ENCODE peak calls at places on chromosomes 1 and 21, in ten cellular contexts. One of them, this sample, is unnamed.

GRCh38 chr1:177770096-177770495 is 199.8 kb downstream of the SEC16B start:
- DNase-seq in skeletal muscle cell: no peak
- DNase-seq in activated T-cell treated with anti-CD3 and anti-CD28 coated beads, Interleukin-2, amount 50 U/mL, for 1 hour: no peak
- DNase-seq in tibial artery: no peak
- DNase-seq in lower lobe of right lung: no peak
- DNase-seq in GM23338: no peak
- DNase-seq in hepatic stellate cell: no peak
- DNase-seq in WTC11: no peak
- DNase-seq in activated CD4-positive, alpha-beta T cell treated with anti-CD3 and anti-CD28 coated beads, Interleukin-2, amount 50 U/mL, for 48 hours: no peak
- DNase-seq in hepatocyte: no peak
- DNase-seq in this sample: no peak

GRCh38 chr1:210728437-210729149 is 399.9 kb downstream of the HHAT start:
- DNase-seq in WTC11: no peak
- DNase-seq in lower lobe of right lung: no peak
- DNase-seq in skeletal muscle cell: no peak
- DNase-seq in activated T-cell treated with anti-CD3 and anti-CD28 coated beads, Interleukin-2, amount 50 U/mL, for 1 hour: no peak
- DNase-seq in tibial artery: no peak
- DNase-seq in GM23338: no peak
- DNase-seq in hepatocyte: no peak
- DNase-seq in activated CD4-positive, alpha-beta T cell treated with anti-CD3 and anti-CD28 coated beads, Interleukin-2, amount 50 U/mL, for 48 hours: no peak
- DNase-seq in hepatic stellate cell: no peak
- DNase-seq in this sample: no peak

GRCh38 chr1:13583592-13583963 is at the start of gene PDPN:
- DNase-seq in tibial artery: peak; percentile 43
- DNase-seq in activated CD4-positive, alpha-beta T cell treated with anti-CD3 and anti-CD28 coated beads, Interleukin-2, amount 50 U/mL, for 48 hours: no peak
- DNase-seq in activated T-cell treated with anti-CD3 and anti-CD28 coated beads, Interleukin-2, amount 50 U/mL, for 1 hour: no peak
- DNase-seq in hepatocyte: peak; percentile 81
- DNase-seq in hepatic stellate cell: no peak
- DNase-seq in skeletal muscle cell: no peak
- DNase-seq in WTC11: peak; percentile 82
- DNase-seq in lower lobe of right lung: no peak
- DNase-seq in GM23338: peak; percentile 89
- DNase-seq in this sample: no peak

GRCh38 chr1:46539968-46540367 is 11.5 kb downstream of the KNCN start:
- DNase-seq in activated T-cell treated with anti-CD3 and anti-CD28 coated beads, Interleukin-2, amount 50 U/mL, for 1 hour: no peak
- DNase-seq in WTC11: no peak
- DNase-seq in GM23338: no peak
- DNase-seq in hepatocyte: no peak
- DNase-seq in tibial artery: no peak
- DNase-seq in activated CD4-positive, alpha-beta T cell treated with anti-CD3 and anti-CD28 coated beads, Interleukin-2, amount 50 U/mL, for 48 hours: no peak
- DNase-seq in hepatic stellate cell: peak; percentile 88
- DNase-seq in skeletal muscle cell: peak; percentile 36
- DNase-seq in lower lobe of right lung: no peak
- DNase-seq in this sample: no peak

GRCh38 chr1:59360170-59360569 is 63.3 kb downstream of the FGGY start:
- DNase-seq in lower lobe of right lung: no peak
- DNase-seq in activated T-cell treated with anti-CD3 and anti-CD28 coated beads, Interleukin-2, amount 50 U/mL, for 1 hour: no peak
- DNase-seq in activated CD4-positive, alpha-beta T cell treated with anti-CD3 and anti-CD28 coated beads, Interleukin-2, amount 50 U/mL, for 48 hours: no peak
- DNase-seq in hepatocyte: no peak
- DNase-seq in skeletal muscle cell: no peak
- DNase-seq in WTC11: no peak
- DNase-seq in tibial artery: no peak
- DNase-seq in GM23338: no peak
- DNase-seq in hepatic stellate cell: peak; percentile 41
- DNase-seq in this sample: no peak

GRCh38 chr1:93519196-93519825 is 71.4 kb downstream of the FNBP1L start:
- DNase-seq in hepatocyte: no peak
- DNase-seq in tibial artery: no peak
- DNase-seq in skeletal muscle cell: no peak
- DNase-seq in hepatic stellate cell: no peak
- DNase-seq in WTC11: no peak
- DNase-seq in lower lobe of right lung: no peak
- DNase-seq in GM23338: no peak
- DNase-seq in activated CD4-positive, alpha-beta T cell treated with anti-CD3 and anti-CD28 coated beads, Interleukin-2, amount 50 U/mL, for 48 hours: no peak
- DNase-seq in activated T-cell treated with anti-CD3 and anti-CD28 coated beads, Interleukin-2, amount 50 U/mL, for 1 hour: no peak
- DNase-seq in this sample: no peak

GRCh38 chr1:93605026-93605425 is 76.6 kb downstream of the BCAR3 start:
- DNase-seq in tibial artery: no peak
- DNase-seq in GM23338: no peak
- DNase-seq in WTC11: no peak
- DNase-seq in activated T-cell treated with anti-CD3 and anti-CD28 coated beads, Interleukin-2, amount 50 U/mL, for 1 hour: no peak
- DNase-seq in skeletal muscle cell: no peak
- DNase-seq in hepatocyte: no peak
- DNase-seq in hepatic stellate cell: no peak
- DNase-seq in activated CD4-positive, alpha-beta T cell treated with anti-CD3 and anti-CD28 coated beads, Interleukin-2, amount 50 U/mL, for 48 hours: no peak
- DNase-seq in lower lobe of right lung: no peak
- DNase-seq in this sample: no peak

GRCh38 chr1:36115200-36115669 is 9.8 kb downstream of the COL8A2 start:
- DNase-seq in tibial artery: peak; percentile 47
- DNase-seq in hepatocyte: peak; percentile 58
- DNase-seq in WTC11: no peak
- DNase-seq in GM23338: no peak
- DNase-seq in hepatic stellate cell: no peak
- DNase-seq in skeletal muscle cell: no peak
- DNase-seq in activated T-cell treated with anti-CD3 and anti-CD28 coated beads, Interleukin-2, amount 50 U/mL, for 1 hour: no peak
- DNase-seq in lower lobe of right lung: no peak
- DNase-seq in activated CD4-positive, alpha-beta T cell treated with anti-CD3 and anti-CD28 coated beads, Interleukin-2, amount 50 U/mL, for 48 hours: no peak
- DNase-seq in this sample: no peak

GRCh38 chr1:220879090-220879508 is at the start of gene HLX:
- DNase-seq in WTC11: peak; percentile 60
- DNase-seq in hepatic stellate cell: peak; percentile 100
- DNase-seq in activated T-cell treated with anti-CD3 and anti-CD28 coated beads, Interleukin-2, amount 50 U/mL, for 1 hour: no peak
- DNase-seq in lower lobe of right lung: peak; percentile 91
- DNase-seq in activated CD4-positive, alpha-beta T cell treated with anti-CD3 and anti-CD28 coated beads, Interleukin-2, amount 50 U/mL, for 48 hours: peak; percentile 35
- DNase-seq in GM23338: peak; percentile 80
- DNase-seq in skeletal muscle cell: peak; percentile 90
- DNase-seq in hepatocyte: peak; percentile 59
- DNase-seq in tibial artery: peak; percentile 94
- DNase-seq in this sample: no peak

GRCh38 chr21:38787461-38788274 is 18.1 kb upstream of the ETS2 start:
- DNase-seq in GM23338: peak; percentile 37
- DNase-seq in hepatocyte: peak; percentile 92
- DNase-seq in hepatic stellate cell: no peak
- DNase-seq in activated CD4-positive, alpha-beta T cell treated with anti-CD3 and anti-CD28 coated beads, Interleukin-2, amount 50 U/mL, for 48 hours: peak; percentile 23
- DNase-seq in WTC11: no peak
- DNase-seq in skeletal muscle cell: peak; percentile 60
- DNase-seq in activated T-cell treated with anti-CD3 and anti-CD28 coated beads, Interleukin-2, amount 50 U/mL, for 1 hour: no peak
- DNase-seq in lower lobe of right lung: no peak
- DNase-seq in tibial artery: no peak
- DNase-seq in this sample: peak; percentile 99

GRCh38 chr1:76059461-76059860 is 15.1 kb upstream of the ST6GALNAC3 start:
- DNase-seq in WTC11: no peak
- DNase-seq in lower lobe of right lung: no peak
- DNase-seq in skeletal muscle cell: no peak
- DNase-seq in hepatic stellate cell: no peak
- DNase-seq in activated CD4-positive, alpha-beta T cell treated with anti-CD3 and anti-CD28 coated beads, Interleukin-2, amount 50 U/mL, for 48 hours: no peak
- DNase-seq in GM23338: no peak
- DNase-seq in tibial artery: no peak
- DNase-seq in hepatocyte: no peak
- DNase-seq in activated T-cell treated with anti-CD3 and anti-CD28 coated beads, Interleukin-2, amount 50 U/mL, for 1 hour: no peak
- DNase-seq in this sample: peak; percentile 35

GRCh38 chr1:31727849-31728248 is 24.0 kb upstream of the COL16A1 start:
- DNase-seq in skeletal muscle cell: no peak
- DNase-seq in hepatocyte: no peak
- DNase-seq in tibial artery: no peak
- DNase-seq in GM23338: no peak
- DNase-seq in activated T-cell treated with anti-CD3 and anti-CD28 coated beads, Interleukin-2, amount 50 U/mL, for 1 hour: no peak
- DNase-seq in hepatic stellate cell: no peak
- DNase-seq in lower lobe of right lung: no peak
- DNase-seq in activated CD4-positive, alpha-beta T cell treated with anti-CD3 and anti-CD28 coated beads, Interleukin-2, amount 50 U/mL, for 48 hours: no peak
- DNase-seq in WTC11: no peak
- DNase-seq in this sample: no peak

GRCh38 chr21:38768385-38769071 is 37.2 kb upstream of the ETS2 start:
- DNase-seq in lower lobe of right lung: no peak
- DNase-seq in activated CD4-positive, alpha-beta T cell treated with anti-CD3 and anti-CD28 coated beads, Interleukin-2, amount 50 U/mL, for 48 hours: peak; percentile 80
- DNase-seq in skeletal muscle cell: peak; percentile 98
- DNase-seq in activated T-cell treated with anti-CD3 and anti-CD28 coated beads, Interleukin-2, amount 50 U/mL, for 1 hour: peak; percentile 32
- DNase-seq in hepatic stellate cell: peak; percentile 91
- DNase-seq in hepatocyte: peak; percentile 68
- DNase-seq in GM23338: no peak
- DNase-seq in tibial artery: no peak
- DNase-seq in WTC11: no peak
- DNase-seq in this sample: no peak

GRCh38 chr1:190320952-190321351 is 156.7 kb downstream of the BRINP3 start:
- DNase-seq in GM23338: peak; percentile 57
- DNase-seq in skeletal muscle cell: peak; percentile 29
- DNase-seq in activated T-cell treated with anti-CD3 and anti-CD28 coated beads, Interleukin-2, amount 50 U/mL, for 1 hour: no peak
- DNase-seq in tibial artery: no peak
- DNase-seq in hepatocyte: peak; percentile 18
- DNase-seq in hepatic stellate cell: no peak
- DNase-seq in lower lobe of right lung: no peak
- DNase-seq in WTC11: no peak
- DNase-seq in activated CD4-positive, alpha-beta T cell treated with anti-CD3 and anti-CD28 coated beads, Interleukin-2, amount 50 U/mL, for 48 hours: no peak
- DNase-seq in this sample: no peak

GRCh38 chr1:175129997-175130648 is 62.5 kb downstream of the KIAA0040 start:
- DNase-seq in activated T-cell treated with anti-CD3 and anti-CD28 coated beads, Interleukin-2, amount 50 U/mL, for 1 hour: no peak
- DNase-seq in hepatocyte: no peak
- DNase-seq in lower lobe of right lung: no peak
- DNase-seq in hepatic stellate cell: no peak
- DNase-seq in WTC11: peak; percentile 36
- DNase-seq in GM23338: peak; percentile 81
- DNase-seq in skeletal muscle cell: no peak
- DNase-seq in tibial artery: no peak
- DNase-seq in activated CD4-positive, alpha-beta T cell treated with anti-CD3 and anti-CD28 coated beads, Interleukin-2, amount 50 U/mL, for 48 hours: no peak
- DNase-seq in this sample: no peak

GRCh38 chr1:6127587-6128163 is 52.4 kb downstream of the CHD5 start:
- DNase-seq in WTC11: peak; percentile 93
- DNase-seq in hepatic stellate cell: peak; percentile 65
- DNase-seq in skeletal muscle cell: no peak
- DNase-seq in activated CD4-positive, alpha-beta T cell treated with anti-CD3 and anti-CD28 coated beads, Interleukin-2, amount 50 U/mL, for 48 hours: peak; percentile 76
- DNase-seq in lower lobe of right lung: peak; percentile 89
- DNase-seq in tibial artery: peak; percentile 41
- DNase-seq in activated T-cell treated with anti-CD3 and anti-CD28 coated beads, Interleukin-2, amount 50 U/mL, for 1 hour: peak; percentile 72
- DNase-seq in GM23338: peak; percentile 94
- DNase-seq in hepatocyte: peak; percentile 83
- DNase-seq in this sample: no peak

GRCh38 chr1:233615571-233615970 is 1.7 kb downstream of the KCNK1 start:
- DNase-seq in WTC11: no peak
- DNase-seq in lower lobe of right lung: no peak
- DNase-seq in tibial artery: no peak
- DNase-seq in hepatocyte: no peak
- DNase-seq in hepatic stellate cell: no peak
- DNase-seq in activated CD4-positive, alpha-beta T cell treated with anti-CD3 and anti-CD28 coated beads, Interleukin-2, amount 50 U/mL, for 48 hours: no peak
- DNase-seq in GM23338: no peak
- DNase-seq in activated T-cell treated with anti-CD3 and anti-CD28 coated beads, Interleukin-2, amount 50 U/mL, for 1 hour: no peak
- DNase-seq in skeletal muscle cell: no peak
- DNase-seq in this sample: no peak

GRCh38 chr1:33459766-33460543 is 12.5 kb upstream of the ZSCAN20 start:
- DNase-seq in tibial artery: no peak
- DNase-seq in WTC11: no peak
- DNase-seq in lower lobe of right lung: no peak
- DNase-seq in activated CD4-positive, alpha-beta T cell treated with anti-CD3 and anti-CD28 coated beads, Interleukin-2, amount 50 U/mL, for 48 hours: no peak
- DNase-seq in activated T-cell treated with anti-CD3 and anti-CD28 coated beads, Interleukin-2, amount 50 U/mL, for 1 hour: no peak
- DNase-seq in GM23338: no peak
- DNase-seq in skeletal muscle cell: peak; percentile 42
- DNase-seq in hepatocyte: no peak
- DNase-seq in hepatic stellate cell: no peak
- DNase-seq in this sample: no peak

GRCh38 chr21:35508389-35508888 is 459.3 kb upstream of the RUNX1 start:
- DNase-seq in lower lobe of right lung: peak; percentile 84
- DNase-seq in hepatic stellate cell: peak; percentile 17
- DNase-seq in WTC11: peak; percentile 39
- DNase-seq in tibial artery: peak; percentile 81
- DNase-seq in GM23338: peak; percentile 85
- DNase-seq in hepatocyte: peak; percentile 37
- DNase-seq in activated CD4-positive, alpha-beta T cell treated with anti-CD3 and anti-CD28 coated beads, Interleukin-2, amount 50 U/mL, for 48 hours: peak; percentile 19
- DNase-seq in skeletal muscle cell: peak; percentile 62
- DNase-seq in activated T-cell treated with anti-CD3 and anti-CD28 coated beads, Interleukin-2, amount 50 U/mL, for 1 hour: no peak
- DNase-seq in this sample: peak; percentile 72

GRCh38 chr1:174902531-174903099 is 97.1 kb upstream of the CACYBP start:
- DNase-seq in skeletal muscle cell: no peak
- DNase-seq in hepatocyte: peak; percentile 21
- DNase-seq in GM23338: no peak
- DNase-seq in tibial artery: no peak
- DNase-seq in lower lobe of right lung: no peak
- DNase-seq in activated CD4-positive, alpha-beta T cell treated with anti-CD3 and anti-CD28 coated beads, Interleukin-2, amount 50 U/mL, for 48 hours: no peak
- DNase-seq in WTC11: no peak
- DNase-seq in hepatic stellate cell: no peak
- DNase-seq in activated T-cell treated with anti-CD3 and anti-CD28 coated beads, Interleukin-2, amount 50 U/mL, for 1 hour: no peak
- DNase-seq in this sample: peak; percentile 28